ENCODE peak calls at places on chromosomes 5 and 9, in nine cellular contexts. One of them, this sample, is unnamed.

GRCh38 chr5:133357758-133358157 is 254.6 kb downstream of the FSTL4 start:
- DNase-seq in fibroblast of mammary gland: no peak
- DNase-seq in suprapubic skin: peak
- DNase-seq in psoas muscle: no peak
- DNase-seq in AG04450: no peak
- DNase-seq in GM12865: no peak
- DNase-seq in HFF-Myc: no peak
- DNase-seq in body of pancreas: no peak
- DNase-seq in mesothelial cell of epicardium: no peak
- DNase-seq in this sample: no peak

GRCh38 chr5:122101636-122102285 is 23.7 kb upstream of the LOX start:
- DNase-seq in fibroblast of mammary gland: peak
- DNase-seq in suprapubic skin: no peak
- DNase-seq in psoas muscle: no peak
- DNase-seq in AG04450: no peak
- DNase-seq in GM12865: peak
- DNase-seq in HFF-Myc: no peak
- DNase-seq in body of pancreas: no peak
- DNase-seq in mesothelial cell of epicardium: no peak
- DNase-seq in this sample: no peak

GRCh38 chr5:160460377-160461049 is 38.9 kb downstream of the PTTG1 start:
- DNase-seq in fibroblast of mammary gland: no peak
- DNase-seq in suprapubic skin: no peak
- DNase-seq in psoas muscle: no peak
- DNase-seq in AG04450: no peak
- DNase-seq in GM12865: no peak
- DNase-seq in HFF-Myc: no peak
- DNase-seq in body of pancreas: no peak
- DNase-seq in mesothelial cell of epicardium: no peak
- DNase-seq in this sample: no peak

GRCh38 chr5:168302785-168303184 is 11.3 kb downstream of the WWC1 start:
- DNase-seq in fibroblast of mammary gland: peak
- DNase-seq in suprapubic skin: no peak
- DNase-seq in psoas muscle: no peak
- DNase-seq in AG04450: no peak
- DNase-seq in GM12865: no peak
- DNase-seq in HFF-Myc: no peak
- DNase-seq in body of pancreas: no peak
- DNase-seq in mesothelial cell of epicardium: no peak
- DNase-seq in this sample: no peak

GRCh38 chr9:116298992-116299391 is 145.4 kb downstream of the PAPPA start:
- DNase-seq in fibroblast of mammary gland: no peak
- DNase-seq in suprapubic skin: no peak
- DNase-seq in psoas muscle: no peak
- DNase-seq in AG04450: no peak
- DNase-seq in GM12865: no peak
- DNase-seq in HFF-Myc: no peak
- DNase-seq in body of pancreas: no peak
- DNase-seq in mesothelial cell of epicardium: no peak
- DNase-seq in this sample: no peak

GRCh38 chr9:35954942-35955546 is 2.9 kb downstream of the OR2S2 start:
- DNase-seq in fibroblast of mammary gland: peak
- DNase-seq in suprapubic skin: no peak
- DNase-seq in psoas muscle: no peak
- DNase-seq in AG04450: peak
- DNase-seq in GM12865: peak
- DNase-seq in HFF-Myc: peak
- DNase-seq in body of pancreas: peak
- DNase-seq in mesothelial cell of epicardium: no peak
- DNase-seq in this sample: peak

GRCh38 chr9:136074706-136075105 is 20.4 kb downstream of the NACC2 start:
- DNase-seq in fibroblast of mammary gland: no peak
- DNase-seq in suprapubic skin: no peak
- DNase-seq in psoas muscle: peak
- DNase-seq in AG04450: no peak
- DNase-seq in GM12865: no peak
- DNase-seq in HFF-Myc: no peak
- DNase-seq in body of pancreas: no peak
- DNase-seq in mesothelial cell of epicardium: no peak
- DNase-seq in this sample: no peak

GRCh38 chr5:139293199-139293503 is 389 bp upstream of the MATR3 start:
- DNase-seq in fibroblast of mammary gland: no peak
- DNase-seq in suprapubic skin: no peak
- DNase-seq in psoas muscle: no peak
- DNase-seq in AG04450: no peak
- DNase-seq in GM12865: no peak
- DNase-seq in HFF-Myc: no peak
- DNase-seq in body of pancreas: no peak
- DNase-seq in mesothelial cell of epicardium: no peak
- DNase-seq in this sample: no peak

GRCh38 chr5:60507687-60508086 is 192.3 kb downstream of the DEPDC1B start:
- DNase-seq in fibroblast of mammary gland: peak
- DNase-seq in suprapubic skin: no peak
- DNase-seq in psoas muscle: no peak
- DNase-seq in AG04450: no peak
- DNase-seq in GM12865: no peak
- DNase-seq in HFF-Myc: no peak
- DNase-seq in body of pancreas: no peak
- DNase-seq in mesothelial cell of epicardium: no peak
- DNase-seq in this sample: no peak

GRCh38 chr9:79572891-79573696 is 1.3 kb downstream of the TLE4 start:
- DNase-seq in fibroblast of mammary gland: no peak
- DNase-seq in suprapubic skin: peak
- DNase-seq in psoas muscle: peak
- DNase-seq in AG04450: no peak
- DNase-seq in GM12865: peak
- DNase-seq in HFF-Myc: no peak
- DNase-seq in body of pancreas: peak
- DNase-seq in mesothelial cell of epicardium: peak
- DNase-seq in this sample: peak

GRCh38 chr5:148910686-148911361 is 84.4 kb downstream of the ADRB2 start:
- DNase-seq in fibroblast of mammary gland: peak
- DNase-seq in suprapubic skin: no peak
- DNase-seq in psoas muscle: no peak
- DNase-seq in AG04450: no peak
- DNase-seq in GM12865: no peak
- DNase-seq in HFF-Myc: no peak
- DNase-seq in body of pancreas: no peak
- DNase-seq in mesothelial cell of epicardium: no peak
- DNase-seq in this sample: no peak

GRCh38 chr9:110942522-110942921 is 95.7 kb downstream of the LPAR1 start:
- DNase-seq in fibroblast of mammary gland: no peak
- DNase-seq in suprapubic skin: no peak
- DNase-seq in psoas muscle: no peak
- DNase-seq in AG04450: no peak
- DNase-seq in GM12865: no peak
- DNase-seq in HFF-Myc: no peak
- DNase-seq in body of pancreas: no peak
- DNase-seq in mesothelial cell of epicardium: no peak
- DNase-seq in this sample: no peak

GRCh38 chr5:54701179-54701578 is 183.6 kb downstream of the SNX18 start:
- DNase-seq in fibroblast of mammary gland: peak
- DNase-seq in suprapubic skin: no peak
- DNase-seq in psoas muscle: no peak
- DNase-seq in AG04450: peak
- DNase-seq in GM12865: no peak
- DNase-seq in HFF-Myc: peak
- DNase-seq in body of pancreas: peak
- DNase-seq in mesothelial cell of epicardium: no peak
- DNase-seq in this sample: no peak

GRCh38 chr9:2919347-2919746 is 75.5 kb upstream of the PUM3 start:
- DNase-seq in fibroblast of mammary gland: peak
- DNase-seq in suprapubic skin: no peak
- DNase-seq in psoas muscle: no peak
- DNase-seq in AG04450: no peak
- DNase-seq in GM12865: no peak
- DNase-seq in HFF-Myc: no peak
- DNase-seq in body of pancreas: no peak
- DNase-seq in mesothelial cell of epicardium: no peak
- DNase-seq in this sample: no peak

GRCh38 chr5:150781706-150782614 is 3.4 kb downstream of the SMIM3 start:
- DNase-seq in fibroblast of mammary gland: peak
- DNase-seq in suprapubic skin: no peak
- DNase-seq in psoas muscle: peak
- DNase-seq in AG04450: peak
- DNase-seq in GM12865: no peak
- DNase-seq in HFF-Myc: peak
- DNase-seq in body of pancreas: peak
- DNase-seq in mesothelial cell of epicardium: no peak
- DNase-seq in this sample: no peak

GRCh38 chr5:68884144-68884754 is 209.6 kb upstream of the SLC30A5 start:
- DNase-seq in fibroblast of mammary gland: no peak
- DNase-seq in suprapubic skin: no peak
- DNase-seq in psoas muscle: no peak
- DNase-seq in AG04450: no peak
- DNase-seq in GM12865: no peak
- DNase-seq in HFF-Myc: no peak
- DNase-seq in body of pancreas: no peak
- DNase-seq in mesothelial cell of epicardium: no peak
- DNase-seq in this sample: no peak

GRCh38 chr5:68886814-68887213 is 207.0 kb upstream of the SLC30A5 start:
- DNase-seq in fibroblast of mammary gland: no peak
- DNase-seq in suprapubic skin: no peak
- DNase-seq in psoas muscle: no peak
- DNase-seq in AG04450: no peak
- DNase-seq in GM12865: no peak
- DNase-seq in HFF-Myc: no peak
- DNase-seq in body of pancreas: no peak
- DNase-seq in mesothelial cell of epicardium: no peak
- DNase-seq in this sample: no peak

GRCh38 chr5:68883441-68883840 is 210.4 kb upstream of the SLC30A5 start:
- DNase-seq in fibroblast of mammary gland: no peak
- DNase-seq in suprapubic skin: no peak
- DNase-seq in psoas muscle: no peak
- DNase-seq in AG04450: no peak
- DNase-seq in GM12865: no peak
- DNase-seq in HFF-Myc: no peak
- DNase-seq in body of pancreas: no peak
- DNase-seq in mesothelial cell of epicardium: no peak
- DNase-seq in this sample: no peak

GRCh38 chr5:68884893-68885292 is 208.9 kb upstream of the SLC30A5 start:
- DNase-seq in fibroblast of mammary gland: peak
- DNase-seq in suprapubic skin: no peak
- DNase-seq in psoas muscle: no peak
- DNase-seq in AG04450: no peak
- DNase-seq in GM12865: peak
- DNase-seq in HFF-Myc: no peak
- DNase-seq in body of pancreas: no peak
- DNase-seq in mesothelial cell of epicardium: no peak
- DNase-seq in this sample: no peak
- TF ChIP-seq CTCF in fibroblast of mammary gland: peak
- TF ChIP-seq CTCF in suprapubic skin: peak
- TF ChIP-seq CTCF in psoas muscle: peak
- TF ChIP-seq CTCF in AG04450: peak
- TF ChIP-seq CTCF in GM12865: peak
- TF ChIP-seq CTCF in HFF-Myc: peak
- TF ChIP-seq CTCF in body of pancreas: no peak
- TF ChIP-seq CTCF in mesothelial cell of epicardium: peak
- TF ChIP-seq CTCF in this sample: no peak

DNA sequence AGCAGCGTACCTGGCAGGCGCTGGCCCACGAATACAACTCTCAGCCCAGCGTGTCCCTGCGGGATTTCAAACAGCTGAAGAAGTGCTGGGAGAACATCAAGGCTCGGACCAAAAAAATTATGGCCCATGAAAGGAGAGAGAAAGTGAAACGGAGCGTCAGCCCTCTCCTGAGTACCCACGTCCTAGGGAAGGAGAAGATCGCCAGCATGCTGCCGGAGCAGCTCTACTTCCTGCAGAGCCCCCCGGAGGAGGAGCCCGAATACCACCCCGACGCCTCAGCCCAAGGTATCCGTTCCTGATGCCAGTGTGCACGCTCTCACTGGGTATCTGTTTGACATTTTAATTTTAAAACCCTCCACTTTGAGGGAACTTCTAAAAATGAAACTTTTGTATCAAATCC is 15.1 kb downstream of the MSANTD3 start:
- DNase-seq in fibroblast of mammary gland: no peak
- DNase-seq in suprapubic skin: no peak
- DNase-seq in psoas muscle: no peak
- DNase-seq in AG04450: no peak
- DNase-seq in GM12865: no peak
- DNase-seq in HFF-Myc: no peak
- DNase-seq in body of pancreas: no peak
- DNase-seq in mesothelial cell of epicardium: no peak
- DNase-seq in this sample: no peak
- TF ChIP-seq CTCF in fibroblast of mammary gland: no peak
- TF ChIP-seq CTCF in suprapubic skin: no peak
- TF ChIP-seq CTCF in psoas muscle: no peak
- TF ChIP-seq CTCF in AG04450: no peak
- TF ChIP-seq CTCF in GM12865: no peak
- TF ChIP-seq CTCF in HFF-Myc: no peak
- TF ChIP-seq CTCF in body of pancreas: no peak
- TF ChIP-seq CTCF in mesothelial cell of epicardium: no peak
- TF ChIP-seq CTCF in this sample: no peak

GRCh38 chr5:2900360-2900759 is 148.9 kb upstream of the IRX2 start:
- DNase-seq in fibroblast of mammary gland: no peak
- DNase-seq in suprapubic skin: peak
- DNase-seq in psoas muscle: no peak
- DNase-seq in AG04450: no peak
- DNase-seq in GM12865: no peak
- DNase-seq in HFF-Myc: no peak
- DNase-seq in body of pancreas: no peak
- DNase-seq in mesothelial cell of epicardium: no peak
- DNase-seq in this sample: no peak

GRCh38 chr5:2902742-2903297 is 151.3 kb upstream of the IRX2 start:
- DNase-seq in fibroblast of mammary gland: no peak
- DNase-seq in suprapubic skin: peak
- DNase-seq in psoas muscle: no peak
- DNase-seq in AG04450: no peak
- DNase-seq in GM12865: no peak
- DNase-seq in HFF-Myc: no peak
- DNase-seq in body of pancreas: no peak
- DNase-seq in mesothelial cell of epicardium: no peak
- DNase-seq in this sample: no peak

GRCh38 chr5:2901511-2901910 is 150.0 kb upstream of the IRX2 start:
- DNase-seq in fibroblast of mammary gland: no peak
- DNase-seq in suprapubic skin: peak
- DNase-seq in psoas muscle: no peak
- DNase-seq in AG04450: no peak
- DNase-seq in GM12865: no peak
- DNase-seq in HFF-Myc: no peak
- DNase-seq in body of pancreas: no peak
- DNase-seq in mesothelial cell of epicardium: no peak
- DNase-seq in this sample: no peak

GRCh38 chr5:2902186-2902585 is 150.7 kb upstream of the IRX2 start:
- DNase-seq in fibroblast of mammary gland: no peak
- DNase-seq in suprapubic skin: peak
- DNase-seq in psoas muscle: no peak
- DNase-seq in AG04450: no peak
- DNase-seq in GM12865: no peak
- DNase-seq in HFF-Myc: no peak
- DNase-seq in body of pancreas: no peak
- DNase-seq in mesothelial cell of epicardium: no peak
- DNase-seq in this sample: no peak

GRCh38 chr5:2901096-2901495 is 149.6 kb upstream of the IRX2 start:
- DNase-seq in fibroblast of mammary gland: no peak
- DNase-seq in suprapubic skin: peak
- DNase-seq in psoas muscle: no peak
- DNase-seq in AG04450: no peak
- DNase-seq in GM12865: no peak
- DNase-seq in HFF-Myc: no peak
- DNase-seq in body of pancreas: no peak
- DNase-seq in mesothelial cell of epicardium: no peak
- DNase-seq in this sample: no peak
- TF ChIP-seq CTCF in fibroblast of mammary gland: no peak
- TF ChIP-seq CTCF in suprapubic skin: no peak
- TF ChIP-seq CTCF in psoas muscle: no peak
- TF ChIP-seq CTCF in AG04450: no peak
- TF ChIP-seq CTCF in GM12865: no peak
- TF ChIP-seq CTCF in HFF-Myc: no peak
- TF ChIP-seq CTCF in body of pancreas: no peak
- TF ChIP-seq CTCF in mesothelial cell of epicardium: no peak
- TF ChIP-seq CTCF in this sample: no peak

GRCh38 chr9:1619915-1620705 is 395.0 kb upstream of the SMARCA2 start:
- DNase-seq in fibroblast of mammary gland: peak
- DNase-seq in suprapubic skin: no peak
- DNase-seq in psoas muscle: no peak
- DNase-seq in AG04450: no peak
- DNase-seq in GM12865: peak
- DNase-seq in HFF-Myc: no peak
- DNase-seq in body of pancreas: no peak
- DNase-seq in mesothelial cell of epicardium: no peak
- DNase-seq in this sample: no peak
- TF ChIP-seq CTCF in fibroblast of mammary gland: no peak
- TF ChIP-seq CTCF in suprapubic skin: peak
- TF ChIP-seq CTCF in psoas muscle: peak
- TF ChIP-seq CTCF in AG04450: no peak
- TF ChIP-seq CTCF in GM12865: peak
- TF ChIP-seq CTCF in HFF-Myc: no peak
- TF ChIP-seq CTCF in body of pancreas: peak
- TF ChIP-seq CTCF in mesothelial cell of epicardium: no peak
- TF ChIP-seq CTCF in this sample: no peak

This sample was measured in CD4-positive, alpha-beta T cell.